ENCODE peak calls at places on chromosome 19, in four cellular contexts. E is NCI-H510A treated with DMSO at 0.1 percent for 48 hours; K is HS-5; V is stimulated activated CD4-positive, alpha-beta T cell treated with anti-CD3 and anti-CD28 coated beads, TNF-alpha, amount 100 ng/mL, for 48 hours. Z is an unnamed sample.

GRCh38 chr19:53947624-53948023 is 15.1 kb upstream of the CACNG8 start:
- DNase-seq in V (no peak), K (no peak), E (no peak), Z (no peak)

GRCh38 chr19:1997353-1998233 is 17.9 kb downstream of the BTBD2 start:
- DNase-seq in K (no peak), E (no peak), V (no peak), Z (no peak)

GRCh38 chr19:2426661-2427322 is 594 bp downstream of the TIMM13 start:
- DNase-seq in V (no peak), E (no peak), K (no peak), Z (peak)

GRCh38 chr19:3775831-3776230 is 3.8 kb upstream of the RAX2 start:
- DNase-seq in E (no peak), K (no peak), V (no peak), Z (no peak)

GRCh38 chr19:5547881-5548280 is 19.9 kb downstream of the TINCR start:
- DNase-seq in K (no peak), E (peak), V (no peak), Z (peak)

GRCh38 chr19:43782311-43782660 is 1.5 kb upstream of the KCNN4 start:
- DNase-seq in K (no peak), V (no peak), E (no peak), Z (no peak)

GRCh38 chr19:57434386-57435061 is 601 bp upstream of the ZNF749 start:
- DNase-seq in K (no peak), E (peak), V (no peak), Z (peak)

GRCh38 chr19:52138614-52139290 is 986 bp downstream of the ZNF616 start:
- DNase-seq in V (peak), K (peak), E (peak), Z (peak)

GRCh38 chr19:45629704-45630103 is 9.5 kb downstream of the EML2 start:
- DNase-seq in E (no peak), V (no peak), K (no peak), Z (no peak)

GRCh38 chr19:13579388-13580060 is 73.2 kb upstream of the CACNA1A start:
- DNase-seq in K (peak), E (no peak), V (no peak), Z (peak)

GRCh38 chr19:32651729-32652140 is 23.2 kb downstream of the ANKRD27 start:
- DNase-seq in E (no peak), K (no peak), V (no peak), Z (no peak)

GRCh38 chr19:48635966-48636858 is 967 bp downstream of the DBP start:
- DNase-seq in E (peak), V (no peak), K (no peak), Z (no peak)

GRCh38 chr19:19627716-19628498 is at the start of gene LPAR2:
- DNase-seq in E (peak), V (peak), K (no peak), Z (peak)

GRCh38 chr19:49781394-49781793 is 14.6 kb downstream of the AP2A1 start:
- DNase-seq in E (no peak), V (no peak), K (no peak), Z (no peak)

GRCh38 chr19:29714371-29714952 is 599 bp downstream of the C19orf12 start:
- DNase-seq in E (no peak), V (no peak), K (no peak), Z (no peak)

GRCh38 chr19:48512504-48513288 is 1.1 kb upstream of the LMTK3 start:
- DNase-seq in E (no peak), K (no peak), V (no peak), Z (no peak)

GRCh38 chr19:16585808-16586476 is 13.7 kb upstream of the SLC35E1 start:
- DNase-seq in V (no peak), E (no peak), K (no peak), Z (no peak)

GRCh38 chr19:8585894-8586750 is 8.9 kb upstream of the MYO1F start:
- DNase-seq in E (peak), K (no peak), V (no peak), Z (no peak)

GRCh38 chr19:955803-956746 is 28.1 kb upstream of the WDR18 start:
- DNase-seq in E (no peak), K (no peak), V (no peak), Z (no peak)

GRCh38 chr19:32917612-32917996 is 48.0 kb upstream of the SLC7A9 start:
- DNase-seq in E (no peak), K (no peak), V (no peak), Z (no peak)

GRCh38 chr19:2484178-2484937 is 8.4 kb downstream of the GADD45B start:
- DNase-seq in E (no peak), V (no peak), K (no peak), Z (no peak)

GRCh38 chr19:45809643-45810159 is 5.4 kb downstream of the RSPH6A start:
- DNase-seq in K (peak), V (no peak), E (peak), Z (peak)

GRCh38 chr19:3783660-3784584 is 2.3 kb downstream of the MATK start:
- DNase-seq in V (peak), E (no peak), K (no peak), Z (no peak)

GRCh38 chr19:14347999-14348889 is 33.0 kb upstream of the ADGRE5 start:
- DNase-seq in V (no peak), K (no peak), E (no peak), Z (peak)

GRCh38 chr19:51687791-51688664 is 5.1 kb upstream of the SPACA6 start:
- DNase-seq in K (no peak), V (no peak), E (peak), Z (peak)

GRCh38 chr19:29519931-29520330 is 5.9 kb upstream of the VSTM2B start:
- DNase-seq in E (no peak), V (no peak), K (no peak), Z (no peak)

GRCh38 chr19:47509973-47510372 is 4.9 kb downstream of the NAPA start:
- DNase-seq in V (no peak), K (no peak), E (no peak), Z (no peak)

GRCh38 chr19:47296036-47296435 is 13.6 kb upstream of the C5AR1 start:
- DNase-seq in K (no peak), V (peak), E (peak), Z (peak)

GRCh38 chr19:5022066-5022860 is 53.4 kb downstream of the KDM4B start:
- DNase-seq in K (no peak), V (no peak), E (no peak), Z (no peak)

GRCh38 chr19:31419871-31420430 is 70.7 kb upstream of the TSHZ3 start:
- DNase-seq in V (no peak), E (no peak), K (no peak), Z (no peak)

GRCh38 chr19:47729468-47729798 is 15.9 kb upstream of the NOP53 start:
- DNase-seq in V (no peak), K (no peak), E (no peak), Z (peak)

GRCh38 chr19:13918726-13919411 is 12.9 kb downstream of the CC2D1A start:
- DNase-seq in E (no peak), K (no peak), V (no peak), Z (no peak)

GRCh38 chr19:45514376-45515051 is 7.2 kb downstream of the VASP start:
- DNase-seq in K (no peak), E (no peak), V (no peak), Z (no peak)

GRCh38 chr19:40413291-40413994 is at the start of gene PRX:
- DNase-seq in E (no peak), K (no peak), V (no peak), Z (no peak)

GRCh38 chr19:47107201-47107952 is 6.2 kb downstream of the ZC3H4 start:
- DNase-seq in E (no peak), K (no peak), V (no peak), Z (no peak)

GRCh38 chr19:27393591-27393990 is 1819.4 kb downstream of the UQCRFS1 start:
- DNase-seq in K (no peak), V (no peak), E (no peak), Z (no peak)

GRCh38 chr19:3367572-3368440 is 1.4 kb downstream of the NFIC start:
- DNase-seq in V (no peak), E (no peak), K (no peak), Z (no peak)

GRCh38 chr19:5891938-5892771 is 11.4 kb downstream of the NDUFA11 start:
- DNase-seq in E (peak), V (no peak), K (no peak), Z (peak)

GRCh38 chr19:48768989-48769713 is 13.8 kb downstream of the FGF21 start:
- DNase-seq in K (no peak), V (no peak), E (no peak), Z (no peak)

GRCh38 chr19:12840091-12841079 is 2.1 kb downstream of the MAST1 start:
- DNase-seq in E (no peak), V (peak), K (no peak), Z (peak)